ENCODE peak calls at places on chromosomes 6 and 20, in nine cellular contexts. D is Panc1, Z is GM12878, I is spleen, W is sigmoid colon, C is stomach, A is upper lobe of left lung, V is HCT116, O is transverse colon. P is an unnamed sample. For H3K4me1, the result is how much of the 10 kb centered on the place peaks cover.

GRCh38 chr6:135270676-135271536 is 89.8 kb downstream of the MYB start:
- DNase-seq in C (peak), I (no peak), O (peak), V (no peak), D (no peak), A (peak), Z (no peak), W (no peak), P (peak)

GRCh38 chr6:57222684-57223077 is 574 bp upstream of the RAB23 start:
- DNase-seq in V (no peak), Z (no peak), W (no peak), D (no peak), A (no peak), O (no peak), C (no peak), I (no peak), P (no peak)

GRCh38 chr6:86706449-86706848 is 230.9 kb upstream of the HTR1E start:
- DNase-seq in A (no peak), Z (no peak), I (no peak), W (no peak), D (no peak), V (no peak), C (no peak), O (no peak), P (no peak)

GRCh38 chr20:2748551-2749342 is 51.7 kb downstream of the CPXM1 start:
- DNase-seq in I (peak), D (no peak), V (no peak), O (no peak), Z (no peak), W (peak), C (no peak), A (no peak), P (no peak)

GRCh38 chr20:11902264-11902663 is 15.4 kb upstream of the BTBD3 start:
- DNase-seq in O (no peak), I (no peak), W (no peak), Z (no peak), A (no peak), V (no peak), D (no peak), C (no peak), P (no peak)

GRCh38 chr6:123316733-123317323 is 319.9 kb downstream of the TRDN start:
- DNase-seq in V (no peak), C (no peak), Z (no peak), A (no peak), I (no peak), O (no peak), W (no peak), D (peak), P (no peak)

GRCh38 chr20:48096957-48097890 is 311.9 kb upstream of the SULF2 start:
- DNase-seq in C (no peak), Z (no peak), O (no peak), I (no peak), V (peak), W (no peak), D (no peak), A (no peak), P (no peak)

GRCh38 chr6:122604676-122605075 is 5.5 kb upstream of the PKIB start:
- DNase-seq in A (no peak), V (no peak), Z (no peak), D (no peak), I (no peak), W (no peak), C (no peak), O (no peak), P (no peak)

GRCh38 chr20:10067305-10067704 is 32.5 kb downstream of the ANKEF1 start:
- DNase-seq in O (no peak), Z (no peak), D (no peak), W (no peak), A (no peak), V (no peak), I (no peak), C (no peak), P (no peak)

GRCh38 chr6:163191704-163192537 is 222.6 kb upstream of the QKI start:
- DNase-seq in D (no peak), A (no peak), C (no peak), I (no peak), O (no peak), W (no peak), V (no peak), Z (no peak), P (no peak)

GRCh38 chr6:36315921-36316320 is 20.8 kb downstream of the BNIP5 start:
- DNase-seq in I (no peak), C (no peak), O (peak), V (no peak), A (no peak), Z (no peak), W (no peak), D (no peak), P (no peak)

GRCh38 chr20:49248879-49249665 is 28.8 kb downstream of the ZNFX1 start:
- DNase-seq in W (no peak), O (no peak), C (no peak), Z (no peak), A (peak), D (no peak), I (no peak), V (no peak), P (no peak)
- TF ChIP-seq POLR2AphosphoS5 in W (no peak), O (no peak), C (no peak), Z (no peak), A (no peak), D (no peak), I (no peak), V (no peak), P (no peak)

GRCh38 chr20:17963114-17963897 is 5.3 kb downstream of the SNX5 start:
- DNase-seq in W (no peak), A (no peak), Z (no peak), I (no peak), C (no peak), O (no peak), D (no peak), V (no peak), P (no peak)

GRCh38 chr20:17964632-17965031 is 4.0 kb downstream of the SNX5 start:
- DNase-seq in D (no peak), O (no peak), Z (no peak), I (no peak), C (no peak), W (no peak), A (no peak), V (no peak), P (no peak)

GRCh38 chr20:17961600-17961965 is 7.0 kb downstream of the SNX5 start:
- DNase-seq in I (no peak), D (no peak), Z (no peak), W (no peak), V (no peak), A (no peak), O (no peak), C (no peak), P (no peak)

GRCh38 chr20:17965042-17965697 is 3.4 kb downstream of the SNX5 start:
- DNase-seq in W (no peak), Z (no peak), O (no peak), V (no peak), I (peak), D (no peak), C (no peak), A (no peak), P (no peak)

GRCh38 chr20:17964073-17964472 is 4.5 kb downstream of the SNX5 start:
- DNase-seq in A (no peak), I (no peak), O (no peak), Z (no peak), V (no peak), W (no peak), D (no peak), C (no peak), P (no peak)
- H3K4me1 ChIP-seq in A (half or more), I (half or more), O (half or more), Z (under half), V (under half), W (half or more), D (half or more), C (half or more), P (under half)

GRCh38 chr6:40714143-40714542 is 127.0 kb upstream of the LRFN2 start:
- DNase-seq in C (no peak), I (no peak), V (no peak), W (no peak), A (no peak), Z (no peak), O (no peak), D (no peak), P (no peak)

GRCh38 chr6:40714576-40715500 is 127.7 kb upstream of the LRFN2 start:
- DNase-seq in I (no peak), V (no peak), C (peak), D (peak), O (peak), Z (no peak), W (no peak), A (no peak), P (peak)

GRCh38 chr6:40710626-40711354 is 123.6 kb upstream of the LRFN2 start:
- DNase-seq in I (no peak), Z (peak), D (no peak), W (no peak), V (no peak), A (no peak), C (no peak), O (no peak), P (no peak)

GRCh38 chr6:40715501-40716403 is 128.6 kb upstream of the LRFN2 start:
- DNase-seq in V (no peak), A (no peak), C (peak), Z (no peak), W (no peak), I (no peak), D (no peak), O (no peak), P (no peak)

GRCh38 chr6:40713002-40713719 is 126.0 kb upstream of the LRFN2 start:
- DNase-seq in W (no peak), O (no peak), V (no peak), Z (no peak), I (no peak), C (no peak), A (no peak), D (no peak), P (no peak)
- H3K27ac ChIP-seq in W (no peak), O (no peak), V (no peak), Z (no peak), I (no peak), C (no peak), A (no peak), D (no peak), P (no peak)

GRCh38 chr6:30263734-30264133 is 50.5 kb upstream of the TRIM26 start:
- DNase-seq in V (no peak), W (no peak), O (no peak), D (no peak), C (no peak), A (no peak), Z (no peak), I (no peak), P (no peak)
- TF ChIP-seq POLR2AphosphoS5 in V (no peak), W (no peak), O (no peak), D (no peak), C (no peak), A (no peak), Z (no peak), I (no peak), P (no peak)

GRCh38 chr6:111761783-111762312 is 111.4 kb downstream of the FYN start:
- DNase-seq in Z (no peak), D (no peak), W (no peak), O (no peak), I (peak), V (no peak), C (no peak), A (no peak), P (no peak)
- H3K4me1 ChIP-seq in Z (half or more), D (under half), W (under half), O (under half), I (half or more), V (under half), C (under half), A (under half), P (under half)